ENCODE peak calls at places on chromosomes 4 and X, in six cellular contexts. One of them, this sample, is unnamed.

GRCh38 chr4:135065366-135065765 is 863.8 kb upstream of the PABPC4L start:
- DNase-seq in foreskin keratinocyte: peak; percentile 4
- DNase-seq in heart right ventricle: no peak
- DNase-seq in H9: no peak
- DNase-seq in right cardiac atrium: no peak
- DNase-seq in keratinocyte: no peak
- DNase-seq in this sample: no peak

GRCh38 chr4:146338512-146338911 is 124.2 kb downstream of the REELD1 start:
- DNase-seq in heart right ventricle: no peak
- DNase-seq in right cardiac atrium: no peak
- DNase-seq in keratinocyte: no peak
- DNase-seq in foreskin keratinocyte: no peak
- DNase-seq in H9: no peak
- DNase-seq in this sample: no peak

GRCh38 chr4:146776691-146777090 is 138.0 kb downstream of the POU4F2 start:
- DNase-seq in keratinocyte: no peak
- DNase-seq in foreskin keratinocyte: no peak
- DNase-seq in H9: no peak
- DNase-seq in heart right ventricle: no peak
- DNase-seq in right cardiac atrium: peak; percentile 27
- DNase-seq in this sample: no peak

GRCh38 chrX:104647084-104647483 is 81.1 kb downstream of the IL1RAPL2 start:
- DNase-seq in H9: no peak
- DNase-seq in right cardiac atrium: peak; percentile 13
- DNase-seq in foreskin keratinocyte: no peak
- DNase-seq in heart right ventricle: no peak
- DNase-seq in keratinocyte: no peak
- DNase-seq in this sample: no peak

GRCh38 chr4:150479665-150480064 is 102.3 kb upstream of the MAB21L2 start:
- DNase-seq in foreskin keratinocyte: no peak
- DNase-seq in right cardiac atrium: no peak
- DNase-seq in H9: no peak
- DNase-seq in heart right ventricle: no peak
- DNase-seq in keratinocyte: no peak
- DNase-seq in this sample: no peak

GRCh38 chr4:8592366-8593267 is at the start of gene CPZ:
- DNase-seq in keratinocyte: no peak
- DNase-seq in foreskin keratinocyte: no peak
- DNase-seq in right cardiac atrium: no peak
- DNase-seq in heart right ventricle: no peak
- DNase-seq in H9: peak; percentile 82
- DNase-seq in this sample: no peak

GRCh38 chr4:96009720-96010119 is 169.8 kb downstream of the PDHA2 start:
- DNase-seq in heart right ventricle: no peak
- DNase-seq in H9: no peak
- DNase-seq in keratinocyte: no peak
- DNase-seq in right cardiac atrium: no peak
- DNase-seq in foreskin keratinocyte: peak; percentile 65
- DNase-seq in this sample: no peak

GRCh38 chr4:151712777-151713176 is 48.0 kb downstream of the GATB start:
- DNase-seq in foreskin keratinocyte: no peak
- DNase-seq in keratinocyte: no peak
- DNase-seq in right cardiac atrium: no peak
- DNase-seq in H9: no peak
- DNase-seq in heart right ventricle: no peak
- DNase-seq in this sample: no peak

GRCh38 chr4:53019485-53020382 is 157.6 kb downstream of the RASL11B start:
- DNase-seq in heart right ventricle: no peak
- DNase-seq in keratinocyte: no peak
- DNase-seq in right cardiac atrium: no peak
- DNase-seq in H9: no peak
- DNase-seq in foreskin keratinocyte: no peak
- DNase-seq in this sample: no peak

DNA sequence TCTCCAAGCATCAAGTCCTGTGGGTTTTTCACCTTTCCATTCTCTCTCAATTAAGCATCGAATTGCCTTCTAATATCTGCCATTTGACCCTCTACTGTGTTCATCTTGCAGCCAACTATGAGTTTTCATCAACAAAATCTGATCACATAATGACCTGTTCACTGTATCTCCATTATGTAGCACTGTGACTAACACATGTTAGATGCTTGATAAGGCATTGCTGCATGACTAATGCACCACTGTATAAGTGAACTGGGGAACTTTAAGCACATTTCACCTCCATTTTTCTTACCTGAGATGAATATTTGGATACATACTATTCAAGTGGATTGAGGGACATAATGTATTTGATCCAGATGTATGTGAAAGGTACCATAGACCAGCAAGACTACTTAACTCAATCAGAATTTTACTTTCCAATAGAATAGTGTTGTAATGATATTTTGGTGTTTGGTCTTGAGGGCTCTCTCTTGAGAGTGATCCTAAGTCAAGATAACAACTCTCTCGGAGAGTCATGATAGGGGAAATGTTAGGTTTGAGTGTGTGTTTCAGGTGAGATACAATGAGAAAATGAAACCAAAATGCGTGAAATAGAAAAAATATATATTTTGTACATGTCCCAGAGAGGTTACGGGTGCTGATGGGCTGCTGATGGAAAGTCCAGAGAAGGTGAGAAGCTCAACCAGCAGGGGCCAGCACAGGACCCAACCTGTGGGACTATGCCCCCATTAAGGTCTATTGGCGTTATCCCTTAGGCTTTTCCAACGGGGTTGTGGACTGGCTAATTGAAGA is 60.2 kb upstream of the HS3ST1 start:
- DNase-seq in keratinocyte: no peak
- DNase-seq in right cardiac atrium: no peak
- DNase-seq in foreskin keratinocyte: peak; percentile 78
- DNase-seq in H9: no peak
- DNase-seq in heart right ventricle: no peak
- DNase-seq in this sample: no peak
- H3K27ac ChIP-seq in keratinocyte: peak overlapping the region; percentile 50
- H3K27ac ChIP-seq in right cardiac atrium: no peak overlapping the region
- H3K27ac ChIP-seq in foreskin keratinocyte: peak overlapping the region; percentile 47
- H3K27ac ChIP-seq in H9: no peak overlapping the region
- H3K27ac ChIP-seq in heart right ventricle: no peak overlapping the region
- H3K27ac ChIP-seq in this sample: peak overlapping the region; percentile 52

GRCh38 chr4:137705171-137705783 is 173.0 kb upstream of the PCDH18 start:
- DNase-seq in H9: no peak
- DNase-seq in foreskin keratinocyte: peak; percentile 28
- DNase-seq in heart right ventricle: peak; percentile 26
- DNase-seq in keratinocyte: no peak
- DNase-seq in right cardiac atrium: no peak
- DNase-seq in this sample: no peak
- H3K27ac ChIP-seq in H9: no peak overlapping the region
- H3K27ac ChIP-seq in foreskin keratinocyte: no peak overlapping the region
- H3K27ac ChIP-seq in heart right ventricle: no peak overlapping the region
- H3K27ac ChIP-seq in keratinocyte: no peak overlapping the region
- H3K27ac ChIP-seq in right cardiac atrium: no peak overlapping the region
- H3K27ac ChIP-seq in this sample: no peak overlapping the region

DNA sequence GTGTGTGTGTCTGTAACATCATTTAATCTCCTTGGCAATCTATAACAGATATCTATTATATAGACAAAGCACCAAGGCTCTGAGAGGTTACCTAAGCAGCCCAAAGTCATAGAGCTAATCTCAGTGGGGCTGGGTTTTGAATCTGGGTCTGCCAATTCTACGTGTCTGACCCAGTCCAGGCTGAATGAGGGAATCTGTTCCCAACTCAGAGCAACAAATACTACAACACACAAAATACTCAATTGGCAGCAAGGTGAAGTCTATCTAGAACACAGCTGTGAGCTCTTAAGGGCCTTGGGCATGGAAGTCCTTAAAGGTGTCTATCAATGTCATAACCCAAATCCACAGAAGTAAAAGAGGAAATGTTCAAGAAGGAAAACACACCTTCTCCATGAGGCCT is 47.5 kb upstream of the NAP1L5 start:
- DNase-seq in keratinocyte: no peak
- DNase-seq in right cardiac atrium: no peak
- DNase-seq in H9: no peak
- DNase-seq in heart right ventricle: no peak
- DNase-seq in foreskin keratinocyte: no peak
- DNase-seq in this sample: no peak
- H3K27ac ChIP-seq in keratinocyte: no peak overlapping the region
- H3K27ac ChIP-seq in right cardiac atrium: peak overlapping the region; percentile 86
- H3K27ac ChIP-seq in H9: no peak overlapping the region
- H3K27ac ChIP-seq in heart right ventricle: no peak overlapping the region
- H3K27ac ChIP-seq in foreskin keratinocyte: no peak overlapping the region
- H3K27ac ChIP-seq in this sample: no peak overlapping the region

GRCh38 chr4:111399523-111400135 is 745.6 kb upstream of the FAM241A start:
- DNase-seq in foreskin keratinocyte: no peak
- DNase-seq in right cardiac atrium: peak; percentile 49
- DNase-seq in heart right ventricle: peak; percentile 8
- DNase-seq in H9: no peak
- DNase-seq in keratinocyte: no peak
- DNase-seq in this sample: no peak

GRCh38 chr4:111400736-111401135 is 744.5 kb upstream of the FAM241A start:
- DNase-seq in keratinocyte: no peak
- DNase-seq in right cardiac atrium: no peak
- DNase-seq in foreskin keratinocyte: peak; percentile 56
- DNase-seq in H9: no peak
- DNase-seq in heart right ventricle: peak; percentile 46
- DNase-seq in this sample: no peak

GRCh38 chr4:111404673-111405072 is 740.6 kb upstream of the FAM241A start:
- DNase-seq in foreskin keratinocyte: no peak
- DNase-seq in H9: no peak
- DNase-seq in right cardiac atrium: no peak
- DNase-seq in heart right ventricle: no peak
- DNase-seq in keratinocyte: no peak
- DNase-seq in this sample: no peak

GRCh38 chr4:111398906-111399330 is 746.3 kb upstream of the FAM241A start:
- DNase-seq in foreskin keratinocyte: no peak
- DNase-seq in keratinocyte: no peak
- DNase-seq in H9: no peak
- DNase-seq in right cardiac atrium: no peak
- DNase-seq in heart right ventricle: peak; percentile 19
- DNase-seq in this sample: no peak
- H3K27ac ChIP-seq in foreskin keratinocyte: no peak overlapping the region
- H3K27ac ChIP-seq in keratinocyte: no peak overlapping the region
- H3K27ac ChIP-seq in H9: no peak overlapping the region
- H3K27ac ChIP-seq in right cardiac atrium: no peak overlapping the region
- H3K27ac ChIP-seq in heart right ventricle: no peak overlapping the region
- H3K27ac ChIP-seq in this sample: no peak overlapping the region

DNA sequence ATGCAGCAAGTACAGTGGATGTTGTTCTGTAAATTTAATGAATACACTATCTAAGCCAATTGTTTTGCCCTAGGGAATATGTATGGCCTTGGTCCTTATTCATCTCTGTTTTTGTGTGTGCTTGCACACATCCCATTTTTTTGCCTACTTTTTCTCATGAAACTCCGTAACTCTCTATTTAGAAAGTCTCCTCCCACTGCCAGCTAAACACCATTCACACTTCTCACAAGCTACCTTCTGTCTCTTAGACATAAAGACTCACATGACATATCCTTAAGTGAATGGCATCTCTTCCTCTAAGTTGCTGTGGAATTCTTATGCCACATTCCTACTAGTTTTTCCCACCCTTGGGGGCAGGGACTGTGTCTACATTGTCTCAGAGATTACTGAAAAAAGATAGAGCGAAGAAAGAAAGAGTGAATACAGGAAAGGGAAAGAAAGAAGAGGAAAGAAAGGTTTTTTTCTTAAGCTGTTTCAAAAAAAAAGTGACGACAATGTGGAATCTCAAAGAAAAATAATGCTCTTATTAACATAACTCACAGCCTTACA is 117.5 kb downstream of the ATG4A start:
- DNase-seq in H9: no peak
- DNase-seq in right cardiac atrium: no peak
- DNase-seq in keratinocyte: no peak
- DNase-seq in foreskin keratinocyte: no peak
- DNase-seq in heart right ventricle: no peak
- DNase-seq in this sample: no peak
- H3K27ac ChIP-seq in H9: no peak overlapping the region
- H3K27ac ChIP-seq in right cardiac atrium: no peak overlapping the region
- H3K27ac ChIP-seq in keratinocyte: no peak overlapping the region
- H3K27ac ChIP-seq in foreskin keratinocyte: no peak overlapping the region
- H3K27ac ChIP-seq in heart right ventricle: no peak overlapping the region
- H3K27ac ChIP-seq in this sample: no peak overlapping the region

GRCh38 chr4:94491322-94491721 is 39.6 kb downstream of the PDLIM5 start:
- DNase-seq in right cardiac atrium: no peak
- DNase-seq in H9: no peak
- DNase-seq in keratinocyte: no peak
- DNase-seq in heart right ventricle: no peak
- DNase-seq in foreskin keratinocyte: peak; percentile 78
- DNase-seq in this sample: no peak

GRCh38 chr4:94486372-94486801 is 34.6 kb downstream of the PDLIM5 start:
- DNase-seq in H9: no peak
- DNase-seq in heart right ventricle: no peak
- DNase-seq in right cardiac atrium: no peak
- DNase-seq in keratinocyte: no peak
- DNase-seq in foreskin keratinocyte: peak; percentile 84
- DNase-seq in this sample: no peak

GRCh38 chr4:94488667-94489066 is 36.9 kb downstream of the PDLIM5 start:
- DNase-seq in foreskin keratinocyte: peak; percentile 100
- DNase-seq in H9: no peak
- DNase-seq in right cardiac atrium: no peak
- DNase-seq in keratinocyte: peak; percentile 91
- DNase-seq in heart right ventricle: no peak
- DNase-seq in this sample: peak; percentile 88

GRCh38 chr4:94490437-94490836 is 38.7 kb downstream of the PDLIM5 start:
- DNase-seq in H9: no peak
- DNase-seq in right cardiac atrium: no peak
- DNase-seq in keratinocyte: no peak
- DNase-seq in foreskin keratinocyte: no peak
- DNase-seq in heart right ventricle: no peak
- DNase-seq in this sample: no peak

GRCh38 chr4:94489075-94489474 is 37.3 kb downstream of the PDLIM5 start:
- DNase-seq in right cardiac atrium: no peak
- DNase-seq in keratinocyte: no peak
- DNase-seq in H9: no peak
- DNase-seq in heart right ventricle: no peak
- DNase-seq in foreskin keratinocyte: no peak
- DNase-seq in this sample: no peak
- H3K27ac ChIP-seq in right cardiac atrium: no peak overlapping the region
- H3K27ac ChIP-seq in keratinocyte: peak overlapping the region; percentile 64
- H3K27ac ChIP-seq in H9: no peak overlapping the region
- H3K27ac ChIP-seq in heart right ventricle: no peak overlapping the region
- H3K27ac ChIP-seq in foreskin keratinocyte: no peak overlapping the region
- H3K27ac ChIP-seq in this sample: peak overlapping the region; percentile 90

GRCh38 chrX:69324851-69325250 is 159.6 kb upstream of the PJA1 start:
- DNase-seq in foreskin keratinocyte: no peak
- DNase-seq in H9: no peak
- DNase-seq in keratinocyte: no peak
- DNase-seq in heart right ventricle: no peak
- DNase-seq in right cardiac atrium: no peak
- DNase-seq in this sample: no peak
- H3K27ac ChIP-seq in foreskin keratinocyte: no peak overlapping the region
- H3K27ac ChIP-seq in H9: no peak overlapping the region
- H3K27ac ChIP-seq in keratinocyte: no peak overlapping the region
- H3K27ac ChIP-seq in heart right ventricle: no peak overlapping the region
- H3K27ac ChIP-seq in right cardiac atrium: no peak overlapping the region
- H3K27ac ChIP-seq in this sample: no peak overlapping the region

This sample was measured in epithelial cell of prostate.